ENCODE peak calls at places on chromosomes 3 and 15, in four cellular contexts. One of them, this sample, is unnamed.

GRCh38 chr15:71294636-71295241 is 179.5 kb downstream of the THSD4 start:
- DNase-seq in PC-3: peak; percentile 97
- DNase-seq in prostate gland: no peak
- DNase-seq in fibroblast of lung: peak; percentile 97
- DNase-seq in this sample: peak; percentile 92

GRCh38 chr15:51907136-51907862 is 64.3 kb downstream of the LEO1 start:
- DNase-seq in PC-3: peak; percentile 98
- DNase-seq in prostate gland: peak; percentile 40
- DNase-seq in fibroblast of lung: peak; percentile 42
- DNase-seq in this sample: no peak

GRCh38 chr3:143585720-143586456 is 262.4 kb downstream of the SLC9A9 start:
- DNase-seq in PC-3: no peak
- DNase-seq in prostate gland: no peak
- DNase-seq in fibroblast of lung: no peak
- DNase-seq in this sample: no peak

GRCh38 chr15:27989838-27990237 is 109.3 kb downstream of the OCA2 start:
- DNase-seq in PC-3: no peak
- DNase-seq in prostate gland: no peak
- DNase-seq in fibroblast of lung: no peak
- DNase-seq in this sample: no peak

GRCh38 chr3:36494461-36495109 is 114.3 kb downstream of the STAC start:
- DNase-seq in PC-3: no peak
- DNase-seq in prostate gland: no peak
- DNase-seq in fibroblast of lung: peak; percentile 77
- DNase-seq in this sample: peak; percentile 71

GRCh38 chr15:52783191-52783829 is 6.8 kb downstream of the ONECUT1 start:
- DNase-seq in PC-3: no peak
- DNase-seq in prostate gland: no peak
- DNase-seq in fibroblast of lung: no peak
- DNase-seq in this sample: peak; percentile 18

GRCh38 chr3:183085634-183086390 is 13.5 kb downstream of the MCCC1 start:
- DNase-seq in PC-3: peak; percentile 39
- DNase-seq in prostate gland: no peak
- DNase-seq in fibroblast of lung: peak; percentile 69
- DNase-seq in this sample: peak; percentile 59

GRCh38 chr3:18434731-18435130 is 9.6 kb upstream of the SATB1 start:
- DNase-seq in PC-3: no peak
- DNase-seq in prostate gland: no peak
- DNase-seq in fibroblast of lung: no peak
- DNase-seq in this sample: no peak

GRCh38 chr3:126355777-126356372 is 1.3 kb downstream of the KLF15 start:
- DNase-seq in PC-3: no peak
- DNase-seq in prostate gland: peak; percentile 98
- DNase-seq in fibroblast of lung: peak; percentile 52
- DNase-seq in this sample: peak; percentile 77

GRCh38 chr15:82944038-82944437 is 8.5 kb downstream of the HOMER2 start:
- DNase-seq in PC-3: no peak
- DNase-seq in prostate gland: no peak
- DNase-seq in fibroblast of lung: no peak
- DNase-seq in this sample: no peak

GRCh38 chr15:25667829-25668228 is 195.3 kb downstream of the ATP10A start:
- DNase-seq in PC-3: no peak
- DNase-seq in prostate gland: no peak
- DNase-seq in fibroblast of lung: no peak
- DNase-seq in this sample: no peak

GRCh38 chr15:65791335-65792129 is 561 bp downstream of the DENND4A start:
- DNase-seq in PC-3: peak; percentile 26
- DNase-seq in prostate gland: peak; percentile 70
- DNase-seq in fibroblast of lung: peak; percentile 57
- DNase-seq in this sample: peak; percentile 58

GRCh38 chr15:70056091-70056680 is 41.5 kb downstream of the TLE3 start:
- DNase-seq in PC-3: no peak
- DNase-seq in prostate gland: no peak
- DNase-seq in fibroblast of lung: no peak
- DNase-seq in this sample: no peak

GRCh38 chr15:70055601-70056051 is 42.1 kb downstream of the TLE3 start:
- DNase-seq in PC-3: no peak
- DNase-seq in prostate gland: no peak
- DNase-seq in fibroblast of lung: no peak
- DNase-seq in this sample: no peak

GRCh38 chr15:70054366-70054765 is 43.4 kb downstream of the TLE3 start:
- DNase-seq in PC-3: no peak
- DNase-seq in prostate gland: no peak
- DNase-seq in fibroblast of lung: no peak
- DNase-seq in this sample: no peak

GRCh38 chr15:70053703-70054229 is 44.0 kb downstream of the TLE3 start:
- DNase-seq in PC-3: no peak
- DNase-seq in prostate gland: no peak
- DNase-seq in fibroblast of lung: no peak
- DNase-seq in this sample: no peak

DNA sequence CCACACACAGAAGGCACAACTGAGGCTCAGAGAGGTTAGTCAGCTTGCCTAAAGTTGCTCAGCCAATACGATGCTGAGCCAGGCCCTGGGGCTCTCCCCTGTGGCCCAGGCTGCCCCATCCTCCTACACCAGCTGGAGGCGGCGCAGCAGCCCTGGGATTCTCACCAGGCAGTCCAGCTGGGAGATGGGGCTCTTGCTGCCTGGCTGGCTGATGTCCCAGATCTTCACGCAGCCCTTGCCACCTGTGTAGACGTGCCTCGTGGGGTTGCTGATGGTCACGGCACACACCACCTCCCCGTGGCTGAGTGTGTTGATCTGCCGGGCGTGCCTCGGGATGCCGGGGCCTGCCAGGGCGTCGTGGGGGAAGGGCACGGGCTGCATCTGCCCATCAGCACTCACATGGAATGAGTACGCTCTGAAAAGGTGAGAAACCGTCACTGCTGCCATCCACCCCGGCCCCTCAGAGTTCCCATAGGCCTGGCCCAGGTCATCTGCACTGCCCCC is 42.8 kb downstream of the TLE3 start:
- DNase-seq in PC-3: no peak
- DNase-seq in prostate gland: no peak
- DNase-seq in fibroblast of lung: no peak
- DNase-seq in this sample: no peak
- TF ChIP-seq CTCF in PC-3: no peak
- TF ChIP-seq CTCF in prostate gland: no peak
- TF ChIP-seq CTCF in fibroblast of lung: no peak
- TF ChIP-seq CTCF in this sample: no peak

GRCh38 chr3:170918715-170919114 is 10.3 kb upstream of the EIF5A2 start:
- DNase-seq in PC-3: no peak
- DNase-seq in prostate gland: no peak
- DNase-seq in fibroblast of lung: no peak
- DNase-seq in this sample: no peak
- H3K4me3 ChIP-seq in PC-3: no peak overlapping the region
- H3K4me3 ChIP-seq in prostate gland: no peak overlapping the region
- H3K4me3 ChIP-seq in fibroblast of lung: no peak overlapping the region
- H3K4me3 ChIP-seq in this sample: no peak overlapping the region

GRCh38 chr3:138396752-138397410 is 37.5 kb upstream of the ESYT3 start:
- DNase-seq in PC-3: no peak
- DNase-seq in prostate gland: no peak
- DNase-seq in fibroblast of lung: no peak
- DNase-seq in this sample: no peak

GRCh38 chr3:138398791-138399575 is 35.4 kb upstream of the ESYT3 start:
- DNase-seq in PC-3: no peak
- DNase-seq in prostate gland: no peak
- DNase-seq in fibroblast of lung: peak; percentile 11
- DNase-seq in this sample: no peak

GRCh38 chr3:138399766-138400165 is 34.6 kb upstream of the ESYT3 start:
- DNase-seq in PC-3: no peak
- DNase-seq in prostate gland: no peak
- DNase-seq in fibroblast of lung: no peak
- DNase-seq in this sample: no peak

GRCh38 chr3:138395865-138396751 is 38.3 kb upstream of the ESYT3 start:
- DNase-seq in PC-3: no peak
- DNase-seq in prostate gland: no peak
- DNase-seq in fibroblast of lung: no peak
- DNase-seq in this sample: no peak

GRCh38 chr3:138397983-138398382 is 36.4 kb upstream of the ESYT3 start:
- DNase-seq in PC-3: peak; percentile 4
- DNase-seq in prostate gland: no peak
- DNase-seq in fibroblast of lung: no peak
- DNase-seq in this sample: no peak
- TF ChIP-seq CTCF in PC-3: peak; percentile 45
- TF ChIP-seq CTCF in prostate gland: no peak
- TF ChIP-seq CTCF in fibroblast of lung: no peak
- TF ChIP-seq CTCF in this sample: peak; percentile 5

GRCh38 chr15:49044002-49044401 is 2.2 kb downstream of the SECISBP2L start:
- DNase-seq in PC-3: no peak
- DNase-seq in prostate gland: no peak
- DNase-seq in fibroblast of lung: no peak
- DNase-seq in this sample: no peak
- H3K4me3 ChIP-seq in PC-3: peak overlapping the region; percentile 99
- H3K4me3 ChIP-seq in prostate gland: peak overlapping the region; percentile 91
- H3K4me3 ChIP-seq in fibroblast of lung: peak overlapping the region; percentile 93
- H3K4me3 ChIP-seq in this sample: peak overlapping the region; percentile 87

GRCh38 chr15:74775132-74775562 is 6.7 kb upstream of the CSK start:
- DNase-seq in PC-3: no peak
- DNase-seq in prostate gland: no peak
- DNase-seq in fibroblast of lung: no peak
- DNase-seq in this sample: no peak

GRCh38 chr15:74775894-74776293 is 6.0 kb upstream of the CSK start:
- DNase-seq in PC-3: no peak
- DNase-seq in prostate gland: no peak
- DNase-seq in fibroblast of lung: no peak
- DNase-seq in this sample: no peak

GRCh38 chr15:74777769-74778598 is 3.9 kb upstream of the CSK start:
- DNase-seq in PC-3: no peak
- DNase-seq in prostate gland: no peak
- DNase-seq in fibroblast of lung: no peak
- DNase-seq in this sample: no peak

GRCh38 chr15:74778599-74778970 is 3.3 kb upstream of the CSK start:
- DNase-seq in PC-3: no peak
- DNase-seq in prostate gland: no peak
- DNase-seq in fibroblast of lung: no peak
- DNase-seq in this sample: no peak

DNA sequence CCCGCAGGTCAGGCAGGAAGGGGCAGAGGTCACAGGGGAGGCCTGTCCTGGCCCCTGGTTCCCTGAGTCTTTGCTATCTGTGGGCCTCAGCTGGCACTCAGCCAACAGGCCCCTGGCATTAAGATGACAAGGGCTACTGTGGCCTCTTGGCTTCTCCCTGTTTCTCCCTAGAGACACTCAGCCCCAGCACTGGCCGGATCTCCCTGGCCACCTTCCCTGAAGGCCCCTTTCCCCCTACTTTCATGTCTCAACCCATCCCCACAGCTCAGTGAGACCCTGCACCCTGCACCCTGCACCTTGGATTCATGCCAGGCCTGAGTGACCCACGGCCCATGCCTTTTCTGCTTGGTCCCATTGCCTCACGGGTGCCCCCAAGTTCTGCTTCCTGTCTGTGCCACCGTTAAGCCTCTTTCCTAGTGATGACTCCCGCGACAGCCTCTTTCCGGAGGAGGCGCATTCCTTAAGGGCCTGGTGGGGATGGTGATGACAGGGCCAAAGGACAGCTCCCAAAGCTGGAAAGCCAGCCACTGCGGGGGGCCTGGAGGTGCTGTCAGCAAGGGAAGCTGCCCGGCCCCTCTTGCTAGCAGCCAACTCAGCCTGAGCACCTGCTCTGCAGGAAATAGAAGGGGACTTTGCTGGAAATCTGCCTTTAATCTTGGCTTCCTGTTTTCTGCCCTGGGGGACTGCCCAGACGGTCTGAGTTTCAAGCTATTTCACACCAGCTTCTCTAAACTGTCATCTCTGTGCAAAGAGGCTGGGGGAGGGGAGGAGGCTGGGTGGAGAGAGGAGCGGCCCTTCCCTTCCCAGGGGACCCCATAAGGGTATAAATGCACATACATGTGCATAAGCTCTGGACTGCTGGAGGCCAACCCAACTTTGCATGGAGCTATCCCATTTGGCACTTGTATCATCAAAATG is 4.8 kb upstream of the CSK start:
- DNase-seq in PC-3: no peak
- DNase-seq in prostate gland: no peak
- DNase-seq in fibroblast of lung: no peak
- DNase-seq in this sample: peak; percentile 28
- TF ChIP-seq CTCF in PC-3: no peak
- TF ChIP-seq CTCF in prostate gland: no peak
- TF ChIP-seq CTCF in fibroblast of lung: no peak
- TF ChIP-seq CTCF in this sample: no peak

DNA sequence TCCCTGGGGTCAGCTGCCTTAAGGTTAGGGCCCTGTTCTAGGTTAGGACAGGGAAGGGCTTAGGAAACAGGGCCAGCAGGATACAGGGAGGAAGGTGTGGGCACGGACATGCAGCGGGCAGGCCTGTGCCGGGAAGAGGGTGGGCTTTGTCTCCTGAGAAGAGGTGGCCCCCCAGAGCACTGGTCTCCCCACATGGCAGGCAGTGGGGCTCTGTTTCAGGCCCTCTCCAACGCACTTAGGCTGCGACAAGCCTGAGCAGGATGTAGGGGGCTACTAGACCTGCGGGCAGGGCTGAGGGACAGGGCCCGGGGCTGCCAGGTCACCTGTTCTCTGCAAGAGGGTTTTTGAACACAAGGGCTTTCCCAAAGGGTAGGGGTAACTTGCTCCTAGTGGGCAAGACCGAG is 33.5 kb downstream of the KLF13 start:
- DNase-seq in PC-3: no peak
- DNase-seq in prostate gland: no peak
- DNase-seq in fibroblast of lung: no peak
- DNase-seq in this sample: no peak
- H3K4me3 ChIP-seq in PC-3: no peak overlapping the region
- H3K4me3 ChIP-seq in prostate gland: no peak overlapping the region
- H3K4me3 ChIP-seq in fibroblast of lung: no peak overlapping the region
- H3K4me3 ChIP-seq in this sample: no peak overlapping the region

GRCh38 chr3:157752952-157753351 is 249.7 kb upstream of the VEPH1 start:
- DNase-seq in PC-3: no peak
- DNase-seq in prostate gland: no peak
- DNase-seq in fibroblast of lung: no peak
- DNase-seq in this sample: no peak
- TF ChIP-seq CTCF in PC-3: no peak
- TF ChIP-seq CTCF in prostate gland: no peak
- TF ChIP-seq CTCF in fibroblast of lung: no peak
- TF ChIP-seq CTCF in this sample: no peak